ENCODE peak calls at places on chromosomes 1 and 21, in ten cellular contexts. One of them, this sample, is unnamed.

GRCh38 chr1:22629886-22630285 is 6.5 kb upstream of the C1QA start:
- DNase-seq in heart left ventricle: no peak
- DNase-seq in body of pancreas: no peak
- DNase-seq in adrenal gland: no peak
- DNase-seq in prostate gland: no peak
- DNase-seq in tibial nerve: no peak
- DNase-seq in right lobe of liver: no peak
- DNase-seq in lower leg skin: no peak
- DNase-seq in H1: no peak
- DNase-seq in A549: no peak
- DNase-seq in this sample: no peak

GRCh38 chr1:94622757-94623156 is 81.2 kb upstream of the F3 start:
- DNase-seq in A549: no peak
- DNase-seq in prostate gland: no peak
- DNase-seq in H1: no peak
- DNase-seq in right lobe of liver: no peak
- DNase-seq in tibial nerve: no peak
- DNase-seq in lower leg skin: no peak
- DNase-seq in adrenal gland: no peak
- DNase-seq in heart left ventricle: no peak
- DNase-seq in body of pancreas: no peak
- DNase-seq in this sample: no peak

GRCh38 chr1:209616366-209617046 is 33.0 kb downstream of the CAMK1G start:
- DNase-seq in prostate gland: no peak
- DNase-seq in adrenal gland: no peak
- DNase-seq in body of pancreas: no peak
- DNase-seq in H1: no peak
- DNase-seq in heart left ventricle: peak
- DNase-seq in right lobe of liver: no peak
- DNase-seq in lower leg skin: no peak
- DNase-seq in A549: no peak
- DNase-seq in tibial nerve: no peak
- DNase-seq in this sample: no peak

GRCh38 chr1:78333426-78334012 is 157.3 kb upstream of the PTGFR start:
- DNase-seq in H1: no peak
- DNase-seq in tibial nerve: no peak
- DNase-seq in prostate gland: no peak
- DNase-seq in right lobe of liver: no peak
- DNase-seq in adrenal gland: peak
- DNase-seq in lower leg skin: no peak
- DNase-seq in body of pancreas: peak
- DNase-seq in A549: no peak
- DNase-seq in heart left ventricle: no peak
- DNase-seq in this sample: peak

GRCh38 chr1:109213824-109214693 is at the start of gene SARS1:
- DNase-seq in heart left ventricle: peak
- DNase-seq in lower leg skin: peak
- DNase-seq in body of pancreas: peak
- DNase-seq in adrenal gland: peak
- DNase-seq in prostate gland: peak
- DNase-seq in A549: peak
- DNase-seq in tibial nerve: peak
- DNase-seq in right lobe of liver: peak
- DNase-seq in H1: peak
- DNase-seq in this sample: peak

GRCh38 chr1:7117599-7118281 is 332.5 kb downstream of the CAMTA1 start:
- DNase-seq in adrenal gland: peak
- DNase-seq in tibial nerve: no peak
- DNase-seq in heart left ventricle: no peak
- DNase-seq in body of pancreas: peak
- DNase-seq in prostate gland: no peak
- DNase-seq in A549: peak
- DNase-seq in lower leg skin: no peak
- DNase-seq in right lobe of liver: no peak
- DNase-seq in H1: peak
- DNase-seq in this sample: peak

GRCh38 chr1:46675549-46676314 is 4.1 kb downstream of the TEX38 start:
- DNase-seq in A549: no peak
- DNase-seq in lower leg skin: no peak
- DNase-seq in H1: no peak
- DNase-seq in prostate gland: no peak
- DNase-seq in tibial nerve: no peak
- DNase-seq in adrenal gland: no peak
- DNase-seq in body of pancreas: no peak
- DNase-seq in right lobe of liver: no peak
- DNase-seq in heart left ventricle: no peak
- DNase-seq in this sample: peak

GRCh38 chr1:179826626-179827280 is 50.9 kb downstream of the TOR1AIP2 start:
- DNase-seq in A549: no peak
- DNase-seq in lower leg skin: no peak
- DNase-seq in body of pancreas: no peak
- DNase-seq in right lobe of liver: no peak
- DNase-seq in prostate gland: no peak
- DNase-seq in H1: peak
- DNase-seq in tibial nerve: no peak
- DNase-seq in heart left ventricle: no peak
- DNase-seq in adrenal gland: no peak
- DNase-seq in this sample: no peak

GRCh38 chr1:30763654-30764248 is 6.2 kb upstream of the LAPTM5 start:
- DNase-seq in H1: no peak
- DNase-seq in lower leg skin: no peak
- DNase-seq in prostate gland: peak
- DNase-seq in adrenal gland: peak
- DNase-seq in body of pancreas: no peak
- DNase-seq in tibial nerve: no peak
- DNase-seq in A549: no peak
- DNase-seq in right lobe of liver: no peak
- DNase-seq in heart left ventricle: no peak
- DNase-seq in this sample: no peak

GRCh38 chr1:107862064-107862463 is 102.9 kb downstream of the VAV3 start:
- DNase-seq in prostate gland: no peak
- DNase-seq in H1: no peak
- DNase-seq in A549: no peak
- DNase-seq in adrenal gland: no peak
- DNase-seq in right lobe of liver: no peak
- DNase-seq in body of pancreas: no peak
- DNase-seq in lower leg skin: no peak
- DNase-seq in heart left ventricle: no peak
- DNase-seq in tibial nerve: no peak
- DNase-seq in this sample: no peak

GRCh38 chr1:110610084-110610483 is 3.9 kb upstream of the KCNA2 start:
- DNase-seq in body of pancreas: no peak
- DNase-seq in heart left ventricle: no peak
- DNase-seq in lower leg skin: no peak
- DNase-seq in H1: no peak
- DNase-seq in A549: no peak
- DNase-seq in adrenal gland: no peak
- DNase-seq in right lobe of liver: no peak
- DNase-seq in prostate gland: no peak
- DNase-seq in tibial nerve: no peak
- DNase-seq in this sample: no peak

GRCh38 chr1:228347181-228347580 is 59.5 kb downstream of the TRIM11 start:
- DNase-seq in heart left ventricle: no peak
- DNase-seq in tibial nerve: no peak
- DNase-seq in A549: no peak
- DNase-seq in H1: peak
- DNase-seq in lower leg skin: no peak
- DNase-seq in body of pancreas: peak
- DNase-seq in prostate gland: no peak
- DNase-seq in right lobe of liver: peak
- DNase-seq in adrenal gland: no peak
- DNase-seq in this sample: no peak

GRCh38 chr1:157147906-157148717 is 9.9 kb upstream of the ETV3 start:
- DNase-seq in H1: no peak
- DNase-seq in heart left ventricle: no peak
- DNase-seq in tibial nerve: no peak
- DNase-seq in body of pancreas: no peak
- DNase-seq in A549: no peak
- DNase-seq in right lobe of liver: no peak
- DNase-seq in lower leg skin: no peak
- DNase-seq in adrenal gland: peak
- DNase-seq in prostate gland: no peak
- DNase-seq in this sample: peak

GRCh38 chr1:205152505-205152904 is 30.7 kb upstream of the RBBP5 start:
- DNase-seq in H1: no peak
- DNase-seq in heart left ventricle: no peak
- DNase-seq in adrenal gland: no peak
- DNase-seq in tibial nerve: no peak
- DNase-seq in right lobe of liver: no peak
- DNase-seq in body of pancreas: no peak
- DNase-seq in prostate gland: no peak
- DNase-seq in lower leg skin: no peak
- DNase-seq in A549: no peak
- DNase-seq in this sample: no peak

GRCh38 chr1:245458761-245459174 is 304.0 kb downstream of the KIF26B start:
- DNase-seq in heart left ventricle: no peak
- DNase-seq in A549: no peak
- DNase-seq in adrenal gland: peak
- DNase-seq in lower leg skin: no peak
- DNase-seq in prostate gland: no peak
- DNase-seq in right lobe of liver: no peak
- DNase-seq in H1: no peak
- DNase-seq in tibial nerve: no peak
- DNase-seq in body of pancreas: no peak
- DNase-seq in this sample: no peak

GRCh38 chr1:248873409-248873992 is 14.6 kb upstream of the ZNF692 start:
- DNase-seq in H1: peak
- DNase-seq in tibial nerve: peak
- DNase-seq in heart left ventricle: peak
- DNase-seq in A549: peak
- DNase-seq in body of pancreas: peak
- DNase-seq in right lobe of liver: peak
- DNase-seq in adrenal gland: peak
- DNase-seq in prostate gland: peak
- DNase-seq in lower leg skin: peak
- DNase-seq in this sample: peak
- TF ChIP-seq POLR2A in H1: no peak
- TF ChIP-seq POLR2A in tibial nerve: peak
- TF ChIP-seq POLR2A in heart left ventricle: no peak
- TF ChIP-seq POLR2A in A549: peak
- TF ChIP-seq POLR2A in body of pancreas: peak
- TF ChIP-seq POLR2A in right lobe of liver: peak
- TF ChIP-seq POLR2A in adrenal gland: peak
- TF ChIP-seq POLR2A in prostate gland: peak
- TF ChIP-seq POLR2A in lower leg skin: no peak
- TF ChIP-seq POLR2A in this sample: peak

GRCh38 chr21:46056450-46056903 is 41.4 kb upstream of the COL6A2 start:
- DNase-seq in heart left ventricle: peak
- DNase-seq in A549: no peak
- DNase-seq in adrenal gland: peak
- DNase-seq in tibial nerve: peak
- DNase-seq in H1: peak
- DNase-seq in body of pancreas: peak
- DNase-seq in right lobe of liver: peak
- DNase-seq in lower leg skin: peak
- DNase-seq in prostate gland: no peak
- DNase-seq in this sample: no peak
- TF ChIP-seq POLR2A in heart left ventricle: no peak
- TF ChIP-seq POLR2A in A549: no peak
- TF ChIP-seq POLR2A in adrenal gland: no peak
- TF ChIP-seq POLR2A in tibial nerve: no peak
- TF ChIP-seq POLR2A in H1: no peak
- TF ChIP-seq POLR2A in body of pancreas: no peak
- TF ChIP-seq POLR2A in right lobe of liver: no peak
- TF ChIP-seq POLR2A in lower leg skin: no peak
- TF ChIP-seq POLR2A in prostate gland: no peak
- TF ChIP-seq POLR2A in this sample: no peak

DNA sequence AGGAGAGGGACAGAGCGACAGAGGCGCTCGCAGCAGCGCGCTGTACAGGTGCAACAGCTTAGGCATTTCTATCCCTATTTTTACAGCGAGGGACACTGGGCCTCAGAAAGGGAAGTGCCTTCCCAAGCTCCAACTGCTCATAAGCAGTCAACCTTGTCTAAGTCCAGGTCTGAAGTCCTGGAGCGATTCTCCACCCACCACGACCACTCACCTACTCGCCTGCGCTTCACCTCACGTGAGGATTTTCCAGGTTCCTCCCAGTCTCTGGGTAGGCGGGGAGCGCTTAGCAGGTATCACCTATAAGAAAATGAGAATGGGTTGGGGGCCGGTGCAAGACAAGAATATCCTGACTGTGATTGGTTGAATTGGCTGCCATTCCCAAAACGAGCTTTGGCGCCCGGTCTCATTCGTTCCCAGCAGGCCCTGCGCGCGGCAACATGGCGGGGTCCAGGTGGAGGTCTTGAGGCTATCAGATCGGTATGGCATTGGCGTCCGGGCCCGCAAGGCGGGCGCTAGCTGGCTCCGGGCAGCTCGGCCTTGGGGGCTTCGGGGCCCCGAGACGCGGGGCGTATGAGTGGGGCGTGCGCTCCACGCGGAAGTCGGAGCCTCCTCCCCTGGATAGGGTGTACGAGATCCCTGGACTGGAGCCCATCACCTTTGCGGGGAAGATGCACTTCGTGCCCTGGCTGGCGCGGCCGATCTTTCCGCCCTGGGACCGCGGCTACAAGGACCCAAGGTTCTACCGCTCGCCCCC is at the start of the genes CYB5RL and MRPL37:
- DNase-seq in heart left ventricle: peak
- DNase-seq in adrenal gland: peak
- DNase-seq in lower leg skin: peak
- DNase-seq in tibial nerve: peak
- DNase-seq in body of pancreas: peak
- DNase-seq in H1: peak
- DNase-seq in right lobe of liver: peak
- DNase-seq in prostate gland: peak
- DNase-seq in A549: peak
- DNase-seq in this sample: peak
- TF ChIP-seq POLR2A in heart left ventricle: no peak
- TF ChIP-seq POLR2A in adrenal gland: peak
- TF ChIP-seq POLR2A in lower leg skin: no peak
- TF ChIP-seq POLR2A in tibial nerve: peak
- TF ChIP-seq POLR2A in body of pancreas: peak
- TF ChIP-seq POLR2A in H1: peak
- TF ChIP-seq POLR2A in right lobe of liver: peak
- TF ChIP-seq POLR2A in prostate gland: peak
- TF ChIP-seq POLR2A in A549: peak
- TF ChIP-seq POLR2A in this sample: peak

DNA sequence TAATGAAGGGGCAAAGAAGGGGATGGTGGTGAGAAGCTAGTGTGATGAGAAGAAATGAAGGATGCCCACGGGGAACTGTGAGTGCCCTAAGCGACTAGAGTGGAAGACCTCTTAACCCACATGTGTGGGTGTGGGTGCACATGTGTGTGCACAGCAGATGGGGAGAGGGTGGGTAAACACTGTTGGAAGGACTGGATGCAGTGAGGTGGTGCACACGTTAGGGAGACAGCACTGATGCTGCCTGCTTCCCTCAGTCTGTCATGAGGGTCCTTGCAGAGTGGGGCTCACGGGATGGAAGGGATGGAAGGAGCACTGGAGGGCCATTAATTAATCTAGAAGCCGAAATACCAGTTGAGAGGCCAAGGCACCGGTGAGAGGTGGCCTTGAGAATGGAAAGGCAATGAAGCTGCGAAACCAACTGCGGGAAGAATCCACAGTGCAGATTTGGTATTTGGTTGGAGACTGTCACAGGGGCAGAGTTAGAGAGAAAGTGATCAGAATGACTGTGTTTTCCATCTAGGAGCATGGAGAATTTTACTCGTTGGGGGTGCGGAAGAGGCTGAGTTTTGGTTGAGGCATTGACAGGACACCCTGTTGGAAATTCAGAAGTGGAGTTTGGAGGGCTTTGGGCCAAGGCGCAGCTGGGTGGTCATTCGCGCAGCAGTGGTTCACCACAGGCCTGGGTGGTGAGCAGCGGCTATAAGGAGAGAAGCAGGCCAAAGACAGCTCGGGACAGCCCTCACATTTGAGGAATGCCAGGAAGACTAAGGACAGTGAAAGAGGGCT is 15.8 kb downstream of the RCSD1 start:
- DNase-seq in body of pancreas: no peak
- DNase-seq in A549: no peak
- DNase-seq in right lobe of liver: no peak
- DNase-seq in lower leg skin: no peak
- DNase-seq in heart left ventricle: no peak
- DNase-seq in prostate gland: no peak
- DNase-seq in adrenal gland: no peak
- DNase-seq in tibial nerve: no peak
- DNase-seq in H1: no peak
- DNase-seq in this sample: no peak
- TF ChIP-seq POLR2A in body of pancreas: no peak
- TF ChIP-seq POLR2A in A549: no peak
- TF ChIP-seq POLR2A in right lobe of liver: no peak
- TF ChIP-seq POLR2A in lower leg skin: no peak
- TF ChIP-seq POLR2A in heart left ventricle: no peak
- TF ChIP-seq POLR2A in prostate gland: no peak
- TF ChIP-seq POLR2A in adrenal gland: no peak
- TF ChIP-seq POLR2A in tibial nerve: no peak
- TF ChIP-seq POLR2A in H1: no peak
- TF ChIP-seq POLR2A in this sample: no peak